ENCODE peak calls at places on chromosomes 11 and 22, in seven cellular contexts. C is fibroblast of lung, R is cardiac fibroblast, Y is cardiac muscle cell, Q is fibroblast of the aortic adventitia, N is Peyer's patch, E is WERI-Rb-1. X is an unnamed sample.
A peak's percentile ranks its signal among the peaks of the same experiment; 100 is the strongest.

GRCh38 chr11:75174781-75175370 is 24.0 kb downstream of the SLCO2B1 start:
- DNase-seq in C (peak; percentile 36), R (no peak), Y (peak; percentile 40), Q (peak; percentile 2), N (no peak), E (no peak), X (no peak)

GRCh38 chr11:44823006-44823405 is 96.2 kb downstream of the TSPAN18 start:
- DNase-seq in C (no peak), R (no peak), Y (no peak), Q (no peak), N (no peak), E (no peak), X (no peak)

GRCh38 chr11:71339178-71339881 is 87.0 kb upstream of the SHANK2 start:
- DNase-seq in C (no peak), R (peak; percentile 8), Y (no peak), Q (peak; percentile 27), N (no peak), E (no peak), X (no peak)

GRCh38 chr11:27839226-27839913 is 139.1 kb upstream of the BDNF start:
- DNase-seq in C (peak; percentile 27), R (peak; percentile 44), Y (no peak), Q (peak; percentile 52), N (no peak), E (no peak), X (peak; percentile 35)

GRCh38 chr22:25172153-25172552 is 27.5 kb upstream of the CRYBB3 start:
- DNase-seq in C (no peak), R (peak; percentile 17), Y (no peak), Q (no peak), N (no peak), E (peak; percentile 52), X (no peak)

GRCh38 chr11:72814831-72815618 is 814 bp downstream of the ATG16L2 start:
- DNase-seq in C (peak; percentile 57), R (peak; percentile 54), Y (peak; percentile 75), Q (peak; percentile 43), N (peak; percentile 70), E (peak; percentile 75), X (peak; percentile 68)

GRCh38 chr22:49598338-49598737 is 229.3 kb downstream of the BRD1 start:
- DNase-seq in C (no peak), R (no peak), Y (no peak), Q (no peak), N (no peak), E (no peak), X (no peak)

GRCh38 chr11:33557201-33557600 is 143.4 kb downstream of the C11orf91 start:
- DNase-seq in C (peak; percentile 94), R (peak; percentile 39), Y (no peak), Q (peak; percentile 79), N (no peak), E (no peak), X (peak; percentile 78)

GRCh38 chr11:116217441-116217840 is 555.3 kb downstream of the BUD13 start:
- DNase-seq in C (no peak), R (no peak), Y (no peak), Q (no peak), N (peak; percentile 4), E (no peak), X (no peak)

GRCh38 chr11:27381238-27381666 is 18.2 kb upstream of the CCDC34 start:
- DNase-seq in C (no peak), R (no peak), Y (no peak), Q (no peak), N (no peak), E (no peak), X (no peak)

GRCh38 chr22:39209756-39210155 is 35.0 kb downstream of the PDGFB start:
- DNase-seq in C (no peak), R (no peak), Y (no peak), Q (no peak), N (peak; percentile 34), E (no peak), X (no peak)

GRCh38 chr11:57480409-57481137 is 20.2 kb downstream of the RTN4RL2 start:
- DNase-seq in C (no peak), R (peak; percentile 65), Y (peak; percentile 61), Q (peak; percentile 42), N (peak; percentile 80), E (peak; percentile 96), X (peak; percentile 39)

GRCh38 chr11:16604784-16605439 is 133.5 kb upstream of the C11orf58 start:
- DNase-seq in C (peak; percentile 45), R (peak; percentile 49), Y (peak; percentile 72), Q (no peak), N (peak; percentile 71), E (peak; percentile 59), X (peak; percentile 40)

GRCh38 chr11:61697093-61697492 is 16.9 kb downstream of the DAGLA start:
- DNase-seq in C (no peak), R (no peak), Y (no peak), Q (no peak), N (no peak), E (no peak), X (no peak)

GRCh38 chr11:1485504-1485885 is 1.1 kb downstream of the MOB2 start:
- DNase-seq in C (no peak), R (no peak), Y (no peak), Q (no peak), N (no peak), E (no peak), X (no peak)

GRCh38 chr11:116960916-116961315 is 123.5 kb upstream of the APOA1 start:
- DNase-seq in C (peak; percentile 88), R (peak; percentile 46), Y (peak; percentile 19), Q (peak; percentile 56), N (no peak), E (no peak), X (peak; percentile 79)

GRCh38 chr11:115117931-115118479 is 386.2 kb downstream of the CADM1 start:
- DNase-seq in C (no peak), R (no peak), Y (no peak), Q (no peak), N (no peak), E (no peak), X (no peak)

GRCh38 chr11:115119136-115119535 is 385.1 kb downstream of the CADM1 start:
- DNase-seq in C (no peak), R (no peak), Y (no peak), Q (no peak), N (no peak), E (no peak), X (no peak)

GRCh38 chr11:115126515-115127208 is 377.6 kb downstream of the CADM1 start:
- DNase-seq in C (no peak), R (no peak), Y (no peak), Q (no peak), N (no peak), E (peak; percentile 17), X (no peak)

GRCh38 chr11:115126092-115126491 is 378.1 kb downstream of the CADM1 start:
- DNase-seq in C (no peak), R (no peak), Y (no peak), Q (no peak), N (no peak), E (no peak), X (no peak)

GRCh38 chr11:115122274-115122673 is 381.9 kb downstream of the CADM1 start:
- DNase-seq in C (no peak), R (no peak), Y (no peak), Q (no peak), N (no peak), E (no peak), X (no peak)
- H3K4me3 ChIP-seq in C (no peak overlapping the region), R (no peak overlapping the region), Y (no peak overlapping the region), Q (no peak overlapping the region), N (no peak overlapping the region), E (no peak overlapping the region), X (no peak overlapping the region)

GRCh38 chr11:43573233-43573632 is 107.3 kb upstream of the HSD17B12 start:
- DNase-seq in C (no peak), R (peak; percentile 19), Y (peak; percentile 78), Q (peak; percentile 13), N (no peak), E (peak; percentile 47), X (no peak)
- TF ChIP-seq CTCF in C (peak; percentile 31), R (peak; percentile 73), Y (peak; percentile 59), Q (peak; percentile 55), N (no peak), E (peak; percentile 86), X (peak; percentile 60)

DNA sequence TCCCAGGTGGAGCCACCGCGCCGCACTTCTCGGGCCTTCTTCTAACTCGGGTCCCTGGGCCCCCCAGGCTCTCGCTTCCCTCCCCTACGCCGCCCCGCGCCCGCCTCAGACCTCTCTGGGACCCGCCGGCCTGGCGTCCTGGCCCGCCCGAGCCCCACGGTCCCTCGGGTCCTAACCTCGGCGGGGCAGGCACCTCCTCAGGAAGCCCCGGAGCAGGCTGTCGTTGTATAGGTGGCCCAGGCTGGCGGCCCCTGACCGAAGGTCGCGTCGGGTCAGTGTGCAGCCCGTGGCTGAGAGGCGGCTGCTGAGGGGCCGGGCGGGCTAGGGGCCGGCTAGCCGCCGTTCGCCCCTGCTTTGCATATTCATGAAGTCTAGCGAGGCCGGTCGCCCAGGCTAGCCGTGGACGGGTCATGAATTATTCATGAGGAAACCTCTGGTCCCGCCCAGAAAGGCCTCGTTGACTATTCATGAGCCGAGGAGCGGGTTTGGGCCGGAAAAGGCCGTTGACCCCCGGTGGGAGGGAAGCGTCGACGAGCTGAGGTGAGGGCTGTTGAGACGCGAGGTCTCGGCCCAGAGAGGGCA is at the start of gene HORMAD2:
- DNase-seq in C (peak; percentile 72), R (peak; percentile 31), Y (peak; percentile 24), Q (no peak), N (peak; percentile 49), E (no peak), X (peak; percentile 64)
- H3K4me3 ChIP-seq in C (no peak within 1 kb of the TSS), R (peak within 1 kb of the TSS; percentile 12), Y (no peak within 1 kb of the TSS), Q (no peak within 1 kb of the TSS), N (no peak within 1 kb of the TSS), E (no peak within 1 kb of the TSS), X (peak within 1 kb of the TSS; percentile 33)

GRCh38 chr11:128622137-128622523 is 34.8 kb upstream of the ETS1 start:
- DNase-seq in C (no peak), R (no peak), Y (no peak), Q (no peak), N (no peak), E (no peak), X (no peak)
- TF ChIP-seq CTCF in C (no peak), R (no peak), Y (no peak), Q (no peak), N (no peak), E (no peak), X (no peak)

DNA sequence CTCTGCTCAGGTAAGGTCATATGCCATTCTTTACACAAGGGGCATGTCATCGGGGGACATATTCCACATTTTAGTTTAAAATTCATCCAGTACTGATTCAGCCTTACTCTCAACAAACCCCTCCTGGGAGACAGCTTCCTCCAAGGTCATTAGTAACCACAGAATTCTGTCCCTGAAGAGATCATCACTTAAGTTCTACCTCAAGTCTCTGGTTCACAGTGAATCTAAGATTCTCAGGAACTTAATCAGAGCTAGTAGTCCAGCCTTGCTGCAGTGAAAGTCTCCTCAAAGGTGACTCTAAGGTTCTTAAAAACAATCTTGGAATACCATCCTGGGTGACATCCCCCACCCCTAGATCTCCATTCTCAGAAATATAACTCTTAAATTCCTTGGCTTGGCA is 18.9 kb upstream of the GDPD4 start:
- DNase-seq in C (peak; percentile 41), R (no peak), Y (no peak), Q (no peak), N (no peak), E (no peak), X (peak; percentile 10)
- H3K4me3 ChIP-seq in C (no peak overlapping the region), R (no peak overlapping the region), Y (no peak overlapping the region), Q (no peak overlapping the region), N (no peak overlapping the region), E (no peak overlapping the region), X (no peak overlapping the region)

X was measured in astrocyte of the spinal cord.